ENCODE peak calls at places on chromosomes 11 and 22, in nine cellular contexts. A is GM23248, B is HCT116, F is OCI-LY7, U is neural progenitor cell, C is hepatocyte, S is SK-N-SH, H is MM.1S, V is GM23338. Y is an unnamed sample. For H3K36me3, the result is how much of the 10 kb centered on the place peaks cover.

GRCh38 chr22:32444068-32444467 is 20.2 kb downstream of the BPIFC start:
- DNase-seq in U (peak), H (peak), S (peak), B (peak), V (peak), A (no peak), F (peak), C (peak), Y (peak)

GRCh38 chr22:26428515-26429457 is at the start of gene ASPHD2:
- DNase-seq in H (peak), F (peak), B (no peak), A (peak), S (peak), U (peak), C (peak), V (peak), Y (peak)

GRCh38 chr11:107526197-107526596 is 39.3 kb downstream of the ALKBH8 start:
- DNase-seq in F (no peak), U (no peak), A (no peak), S (no peak), B (no peak), V (no peak), C (no peak), H (no peak), Y (peak)

GRCh38 chr22:43434601-43435311 is 22.9 kb downstream of the MPPED1 start:
- DNase-seq in U (no peak), V (no peak), H (no peak), A (no peak), S (no peak), F (no peak), B (no peak), C (no peak), Y (no peak)

GRCh38 chr11:41316726-41317125 is 142.7 kb downstream of the LRRC4C start:
- DNase-seq in F (no peak), S (no peak), C (no peak), A (no peak), B (no peak), V (no peak), U (no peak), H (no peak), Y (no peak)

GRCh38 chr22:24146791-24147353 is 34.4 kb upstream of the SUSD2 start:
- DNase-seq in V (peak), B (no peak), H (peak), F (no peak), A (peak), U (peak), C (peak), S (peak), Y (no peak)

GRCh38 chr11:12235549-12235944 is 125.2 kb downstream of the MICAL2 start:
- DNase-seq in F (no peak), B (no peak), C (peak), S (no peak), H (no peak), U (no peak), V (no peak), A (no peak), Y (no peak)

GRCh38 chr11:122733301-122733686 is 77.8 kb downstream of the UBASH3B start:
- DNase-seq in B (no peak), C (no peak), U (no peak), V (no peak), S (no peak), H (no peak), F (no peak), A (no peak), Y (peak)

GRCh38 chr22:28810839-28811491 is 10.6 kb upstream of the XBP1 start:
- DNase-seq in A (no peak), B (no peak), U (no peak), S (no peak), H (peak), C (no peak), F (no peak), V (no peak), Y (no peak)

GRCh38 chr11:74418509-74418895 is 20.3 kb upstream of the PGM2L1 start:
- DNase-seq in H (no peak), A (peak), B (no peak), U (no peak), C (peak), S (no peak), V (no peak), F (no peak), Y (peak)

GRCh38 chr11:9250139-9250582 is 15.0 kb downstream of the DENND5A start:
- DNase-seq in U (no peak), B (no peak), F (no peak), H (peak), V (no peak), C (no peak), S (no peak), A (no peak), Y (no peak)

GRCh38 chr22:47174096-47174495 is 411.6 kb downstream of the TBC1D22A start:
- DNase-seq in H (no peak), S (no peak), F (no peak), A (no peak), V (no peak), C (no peak), U (no peak), B (no peak), Y (no peak)

GRCh38 chr22:27116295-27116694 is 458.9 kb downstream of the MIAT start:
- DNase-seq in V (no peak), A (no peak), U (no peak), H (no peak), F (no peak), C (no peak), S (no peak), B (no peak), Y (peak)

GRCh38 chr11:69492201-69492991 is 10.9 kb downstream of the LINC01488 start:
- DNase-seq in F (no peak), A (peak), H (no peak), U (no peak), V (no peak), C (no peak), B (no peak), S (no peak), Y (no peak)

GRCh38 chr11:122138759-122139594 is 23.0 kb upstream of the BLID start:
- DNase-seq in V (peak), S (no peak), B (no peak), C (no peak), H (no peak), U (no peak), F (no peak), A (peak), Y (peak)

GRCh38 chr11:69651834-69652620 is 11.1 kb downstream of the CCND1 start:
- DNase-seq in B (no peak), U (no peak), H (no peak), S (no peak), C (no peak), V (no peak), A (no peak), F (no peak), Y (no peak)

GRCh38 chr11:57482782-57483569 is 22.6 kb downstream of the RTN4RL2 start:
- DNase-seq in C (peak), U (peak), A (peak), F (peak), V (peak), B (no peak), H (peak), S (peak), Y (peak)

GRCh38 chr11:45025716-45026492 is 75.2 kb upstream of the TP53I11 start:
- DNase-seq in U (no peak), S (peak), H (no peak), B (no peak), C (no peak), A (no peak), V (peak), F (peak), Y (no peak)

GRCh38 chr11:20032127-20032526 is 128.1 kb downstream of the DBX1 start:
- DNase-seq in S (no peak), B (no peak), H (no peak), V (no peak), F (no peak), A (no peak), C (no peak), U (no peak), Y (no peak)

GRCh38 chr11:126925321-126926093 is 75.1 kb downstream of the KIRREL3 start:
- DNase-seq in A (peak), F (no peak), V (no peak), S (no peak), U (no peak), B (no peak), H (no peak), C (no peak), Y (peak)

GRCh38 chr22:18968011-18968749 is 32.1 kb upstream of the PRODH start:
- DNase-seq in U (peak), V (peak), S (no peak), A (peak), C (peak), H (no peak), B (no peak), F (no peak), Y (peak)

GRCh38 chr11:33945481-33946268 is 53.8 kb upstream of the LMO2 start:
- DNase-seq in U (no peak), H (no peak), F (no peak), V (no peak), B (no peak), C (no peak), S (no peak), A (no peak), Y (no peak)

GRCh38 chr22:21047730-21048129 is 2.0 kb downstream of the LRRC74B start:
- DNase-seq in U (no peak), V (no peak), F (no peak), A (no peak), B (no peak), H (no peak), C (no peak), S (no peak), Y (no peak)

GRCh38 chr11:113873241-113873626 is 2.1 kb downstream of the USP28 start:
- DNase-seq in V (peak), S (no peak), B (no peak), F (no peak), C (no peak), A (no peak), U (peak), H (no peak), Y (no peak)

GRCh38 chr11:78789365-78789764 is 214.7 kb upstream of the NARS2 start:
- DNase-seq in U (no peak), C (peak), V (no peak), F (no peak), A (no peak), B (no peak), S (no peak), H (no peak), Y (no peak)

GRCh38 chr11:65148657-65149056 is 14.3 kb upstream of the SYVN1 start:
- DNase-seq in F (no peak), C (no peak), H (no peak), S (no peak), U (no peak), B (no peak), A (no peak), V (no peak), Y (no peak)

GRCh38 chr11:57001674-57002401 is 13.1 kb downstream of the OR5AK2 start:
- DNase-seq in B (no peak), F (no peak), C (no peak), H (no peak), V (peak), A (peak), S (no peak), U (no peak), Y (peak)

GRCh38 chr22:42792909-42793847 is 63.9 kb downstream of the ARFGAP3 start:
- DNase-seq in B (no peak), F (no peak), A (no peak), V (no peak), H (no peak), C (no peak), S (no peak), U (no peak), Y (no peak)

GRCh38 chr11:107157809-107158187 is 139.5 kb upstream of the GUCY1A2 start:
- DNase-seq in H (no peak), B (no peak), C (peak), S (no peak), U (no peak), A (no peak), F (no peak), V (no peak), Y (peak)

GRCh38 chr11:69376155-69377028 is 82.4 kb downstream of the MYEOV start:
- DNase-seq in V (no peak), S (no peak), U (no peak), A (no peak), F (no peak), C (no peak), H (no peak), B (no peak), Y (no peak)

GRCh38 chr11:108432783-108433182 is 34.5 kb downstream of the C11orf65 start:
- DNase-seq in F (no peak), B (no peak), H (no peak), S (no peak), C (no peak), V (no peak), A (peak), U (no peak), Y (peak)

GRCh38 chr11:109000531-109000930 is 335.7 kb downstream of the DDX10 start:
- DNase-seq in F (no peak), V (no peak), A (no peak), S (no peak), H (no peak), B (no peak), U (no peak), C (no peak), Y (peak)

GRCh38 chr11:73236205-73236765 is 18.2 kb downstream of the P2RY2 start:
- DNase-seq in V (no peak), U (no peak), B (no peak), C (no peak), A (no peak), S (no peak), H (no peak), F (no peak), Y (no peak)

GRCh38 chr11:47050284-47050683 is 113.7 kb downstream of the CSTPP1 start:
- DNase-seq in F (no peak), A (no peak), S (no peak), V (no peak), H (no peak), C (no peak), U (no peak), B (no peak), Y (no peak)

GRCh38 chr11:2944953-2945756 is 15.9 kb upstream of the PHLDA2 start:
- DNase-seq in C (peak), V (peak), H (no peak), U (peak), B (no peak), F (no peak), S (peak), A (peak), Y (no peak)

GRCh38 chr11:2942872-2943710 is 13.9 kb upstream of the PHLDA2 start:
- DNase-seq in H (no peak), C (no peak), U (no peak), S (peak), F (no peak), V (no peak), B (no peak), A (no peak), Y (no peak)

GRCh38 chr11:2944530-2944929 is 15.3 kb upstream of the PHLDA2 start:
- DNase-seq in V (peak), H (no peak), F (no peak), U (no peak), C (no peak), A (no peak), B (no peak), S (no peak), Y (no peak)

GRCh38 chr11:2942447-2942846 is 13.2 kb upstream of the PHLDA2 start:
- DNase-seq in F (no peak), S (no peak), V (no peak), B (no peak), A (no peak), U (no peak), H (no peak), C (no peak), Y (no peak)

DNA sequence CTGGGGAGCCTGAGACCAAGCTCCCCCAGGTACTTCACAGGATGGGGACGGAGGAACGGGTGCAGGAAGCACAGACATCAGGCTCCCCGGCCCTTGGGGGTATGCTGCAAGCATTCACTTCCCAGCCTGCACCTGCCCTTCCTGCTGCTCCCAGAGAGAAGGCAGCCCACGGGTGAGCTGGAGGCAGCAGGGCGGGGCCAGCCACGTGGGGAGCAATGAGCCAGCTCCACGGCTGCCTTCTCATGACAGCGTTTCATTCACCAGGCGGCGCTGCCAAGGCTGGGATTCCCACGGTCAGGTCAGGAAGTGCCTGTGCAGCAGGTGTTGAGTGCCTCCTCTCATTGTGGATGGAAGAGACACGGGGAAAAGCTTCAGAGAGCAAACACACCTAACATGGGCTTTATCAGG is 14.5 kb upstream of the PHLDA2 start:
- DNase-seq in H (no peak), C (no peak), V (no peak), S (peak), A (peak), F (no peak), U (no peak), B (no peak), Y (no peak)
- H3K36me3 ChIP-seq in H (under half), C (under half), V (under half), S (under half), A (under half), F (half or more), U (under half), B (under half), Y (under half)

GRCh38 chr11:58654079-58654907 is 31.8 kb downstream of the CNTF start:
- DNase-seq in C (peak), B (peak), H (peak), V (peak), U (peak), S (peak), F (peak), A (peak), Y (peak)
- H2AFZ ChIP-seq in C (no peak), B (no peak), H (peak), V (peak), U (no peak), S (no peak), F (no peak), A (peak), Y (peak)

GRCh38 chr11:342328-342727 is 21.7 kb upstream of the IFITM3 start:
- DNase-seq in H (no peak), A (no peak), S (no peak), B (no peak), C (no peak), U (no peak), F (no peak), V (no peak), Y (no peak)
- TF ChIP-seq EZH2phosphoT487 in H (no peak), A (no peak), S (no peak), B (no peak), C (no peak), U (no peak), F (no peak), V (no peak), Y (no peak)

GRCh38 chr22:45563362-45564040 is 60.8 kb downstream of the FBLN1 start:
- DNase-seq in F (no peak), C (no peak), V (no peak), H (no peak), B (no peak), A (no peak), U (no peak), S (no peak), Y (no peak)
- H3K36me3 ChIP-seq in F (under half), C (under half), V (under half), H (under half), B (under half), A (under half), U (under half), S (under half), Y (under half)